ENCODE peak calls at places on chromosomes 11 and 22, in four cellular contexts. I is tibial artery, D is pancreas, V is A549. L is an unnamed sample.

GRCh38 chr11:130163346-130164220 is 4.0 kb downstream of the ST14 start:
- DNase-seq in I (peak; percentile 45), D (peak; percentile 81), V (peak; percentile 19), L (no peak)

GRCh38 chr11:84524422-84525051 is 1102.6 kb downstream of the DLG2 start:
- DNase-seq in I (no peak), D (no peak), V (peak; percentile 17), L (no peak)

GRCh38 chr11:990101-990500 is 46.4 kb downstream of the MUC6 start:
- DNase-seq in I (no peak), D (no peak), V (no peak), L (no peak)

GRCh38 chr11:1146311-1146864 is 11.4 kb upstream of the MUC5AC start:
- DNase-seq in I (no peak), D (no peak), V (no peak), L (no peak)

GRCh38 chr11:62383822-62384221 is 35.0 kb upstream of the SCGB1A1 start:
- DNase-seq in I (no peak), D (no peak), V (no peak), L (no peak)

GRCh38 chr11:6209801-6210200 is 4.4 kb downstream of the C11orf42 start:
- DNase-seq in I (no peak), D (no peak), V (no peak), L (no peak)

GRCh38 chr11:45554230-45554967 is 111.0 kb downstream of the CHST1 start:
- DNase-seq in I (peak; percentile 27), D (no peak), V (no peak), L (no peak)

GRCh38 chr11:82818399-82819043 is 81.7 kb downstream of the PRCP start:
- DNase-seq in I (no peak), D (no peak), V (no peak), L (no peak)

DNA sequence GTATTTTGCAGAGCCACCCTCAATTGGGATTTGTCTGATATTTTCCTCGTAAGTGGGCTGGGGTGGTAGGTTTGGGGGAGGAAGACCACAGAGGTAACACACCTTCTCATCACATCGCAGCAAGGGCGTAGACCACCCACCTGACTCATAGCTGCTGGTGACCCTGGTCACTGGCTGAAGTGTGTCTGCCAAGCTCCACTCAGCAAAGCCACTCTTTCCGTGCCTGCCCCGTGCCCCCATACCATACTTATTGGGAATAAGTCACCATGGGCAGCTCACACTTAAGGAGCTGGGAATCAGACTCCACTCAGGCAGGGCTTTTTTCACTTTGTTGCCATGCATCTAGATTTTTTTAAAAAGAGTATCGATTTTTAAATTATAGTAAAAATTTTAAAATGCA is 111.6 kb downstream of the PHF21B start:
- DNase-seq in I (no peak), D (no peak), V (no peak), L (no peak)
- H3K4me3 ChIP-seq in I (no peak overlapping the region), D (no peak overlapping the region), V (no peak overlapping the region), L (no peak overlapping the region)

GRCh38 chr22:49241174-49241851 is 586.4 kb downstream of the BRD1 start:
- DNase-seq in I (no peak), D (no peak), V (no peak), L (no peak)

GRCh38 chr22:49243965-49244364 is 583.7 kb downstream of the BRD1 start:
- DNase-seq in I (peak; percentile 13), D (no peak), V (no peak), L (no peak)

GRCh38 chr22:49244466-49245420 is 582.9 kb downstream of the BRD1 start:
- DNase-seq in I (peak; percentile 11), D (no peak), V (no peak), L (no peak)

GRCh38 chr22:49242480-49242879 is 585.2 kb downstream of the BRD1 start:
- DNase-seq in I (no peak), D (no peak), V (no peak), L (no peak)

GRCh38 chr22:49243335-49243734 is 584.3 kb downstream of the BRD1 start:
- DNase-seq in I (no peak), D (no peak), V (no peak), L (no peak)
- H3K9me3 ChIP-seq in I (no peaks in the 10 kb centered on the region), D (no peaks in the 10 kb centered on the region), V (no peaks in the 10 kb centered on the region), L (peaks cover 33% of the 10 kb centered on the region)

GRCh38 chr11:24521586-24521985 is 24.7 kb downstream of the LUZP2 start:
- DNase-seq in I (no peak), D (no peak), V (no peak), L (no peak)

GRCh38 chr11:24511518-24511917 is 14.7 kb downstream of the LUZP2 start:
- DNase-seq in I (no peak), D (no peak), V (no peak), L (no peak)

GRCh38 chr11:24513837-24514594 is 17.2 kb downstream of the LUZP2 start:
- DNase-seq in I (no peak), D (no peak), V (no peak), L (no peak)

GRCh38 chr11:24516658-24517057 is 19.8 kb downstream of the LUZP2 start:
- DNase-seq in I (no peak), D (no peak), V (no peak), L (no peak)

GRCh38 chr11:24515632-24516031 is 18.8 kb downstream of the LUZP2 start:
- DNase-seq in I (no peak), D (no peak), V (no peak), L (no peak)
- H3K27ac ChIP-seq in I (no peak overlapping the region), D (no peak overlapping the region), V (no peak overlapping the region), L (no peak overlapping the region)

DNA sequence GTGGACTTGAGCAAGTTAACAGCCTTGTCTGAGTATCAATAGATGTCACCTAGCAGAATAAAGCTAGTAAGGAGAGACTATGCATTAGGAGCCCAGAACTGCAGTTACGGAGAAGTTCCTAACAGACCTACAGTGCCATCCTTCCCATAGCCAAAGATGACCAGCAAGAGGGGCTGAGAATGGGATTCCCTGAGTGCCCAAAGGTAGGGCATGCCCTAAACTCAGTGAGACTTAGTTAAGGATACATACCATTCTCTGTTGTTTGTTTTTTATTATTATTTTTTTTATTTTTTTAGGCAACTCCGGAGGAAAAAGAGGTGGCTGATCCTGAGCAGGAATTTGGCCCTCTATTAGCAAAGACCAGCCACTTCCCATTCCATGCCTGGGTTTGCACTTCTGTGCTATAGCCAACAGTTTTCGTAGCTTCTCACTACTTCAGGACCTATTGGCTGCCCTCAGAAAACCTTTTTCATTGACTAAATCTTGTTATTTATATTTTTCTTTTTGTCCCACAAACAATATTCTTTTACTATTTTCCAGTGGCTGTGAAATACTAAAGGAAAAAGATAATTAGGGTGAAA is 33.3 kb upstream of the CCDC34 start:
- DNase-seq in I (no peak), D (no peak), V (no peak), L (no peak)
- H3K4me3 ChIP-seq in I (no peak overlapping the region), D (no peak overlapping the region), V (peak overlapping the region; percentile 21), L (no peak overlapping the region)

DNA sequence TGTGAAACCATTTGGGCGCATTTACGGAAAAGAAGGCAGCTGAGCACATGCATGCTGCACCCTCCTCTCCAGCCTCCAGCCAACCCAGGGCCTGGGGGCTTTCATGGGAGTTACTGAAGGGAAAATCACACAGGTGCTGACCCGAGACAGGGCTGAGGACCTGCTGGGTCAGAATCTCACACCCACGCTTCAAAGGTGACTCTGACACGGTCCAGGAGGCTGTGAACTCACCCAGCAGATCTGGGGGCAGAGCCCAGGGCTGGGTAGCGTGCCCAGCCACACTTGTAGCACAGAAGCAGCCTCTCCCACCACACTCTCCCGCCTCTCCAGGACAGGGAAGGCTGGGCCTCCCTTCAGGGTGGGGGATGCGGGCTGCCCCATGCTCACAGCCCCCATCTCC is 347.6 kb downstream of the CTTN start:
- DNase-seq in I (no peak), D (no peak), V (no peak), L (no peak)
- H3K9me3 ChIP-seq in I (peaks cover 11% of the 10 kb centered on the region), D (no peaks in the 10 kb centered on the region), V (peaks cover 24% of the 10 kb centered on the region), L (no peaks in the 10 kb centered on the region)

DNA sequence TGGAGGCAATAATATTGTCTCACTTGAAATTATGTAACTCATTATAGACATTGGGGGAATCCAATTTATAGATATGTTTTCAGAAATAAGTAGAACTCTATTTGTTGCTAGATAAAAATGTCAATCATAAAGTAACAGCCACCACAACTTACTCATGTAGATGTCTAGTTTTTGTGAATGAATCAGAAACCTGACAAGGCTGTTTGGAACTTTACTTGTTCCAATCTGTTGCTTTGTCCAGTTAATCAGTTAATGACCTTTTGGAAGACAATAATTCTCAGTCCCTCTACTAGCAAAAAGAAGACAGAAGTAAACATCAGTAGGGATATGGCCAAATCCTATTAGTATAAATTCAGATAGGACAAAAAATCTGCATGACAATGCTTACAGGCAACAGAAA is 1143.3 kb downstream of the LRRC4C start:
- DNase-seq in I (no peak), D (no peak), V (no peak), L (no peak)
- H3K27ac ChIP-seq in I (no peak overlapping the region), D (no peak overlapping the region), V (no peak overlapping the region), L (no peak overlapping the region)

L was measured in iPS DF 6.9.